ENCODE peak calls at places on chromosomes 12 and 14, in four cellular contexts. One of them, this sample, is unnamed.

GRCh38 chr12:78790148-78790547 is 74.4 kb upstream of the SYT1 start:
- DNase-seq in H9: no peak
- DNase-seq in IMR-90: no peak
- DNase-seq in H1: no peak
- DNase-seq in this sample: no peak

GRCh38 chr12:62313727-62314380 is 53.6 kb downstream of the USP15 start:
- DNase-seq in H1: no peak
- DNase-seq in H9: no peak
- DNase-seq in IMR-90: no peak
- DNase-seq in this sample: no peak

GRCh38 chr12:118980407-118981014 is 830 bp upstream of the SRRM4 start:
- DNase-seq in IMR-90: no peak
- DNase-seq in H9: peak; percentile 71
- DNase-seq in H1: peak; percentile 75
- DNase-seq in this sample: peak; percentile 48

GRCh38 chr12:6070472-6071257 is 53.8 kb downstream of the VWF start:
- DNase-seq in IMR-90: no peak
- DNase-seq in H1: no peak
- DNase-seq in H9: peak; percentile 71
- DNase-seq in this sample: no peak

GRCh38 chr14:90519262-90519920 is 122.6 kb downstream of the CALM1 start:
- DNase-seq in H9: peak; percentile 20
- DNase-seq in IMR-90: no peak
- DNase-seq in H1: no peak
- DNase-seq in this sample: no peak

GRCh38 chr14:59981564-59981963 is 61.6 kb downstream of the LRRC9 start:
- DNase-seq in IMR-90: no peak
- DNase-seq in H9: no peak
- DNase-seq in H1: no peak
- DNase-seq in this sample: no peak

GRCh38 chr12:118773956-118774723 is 207.2 kb upstream of the SRRM4 start:
- DNase-seq in H1: peak; percentile 85
- DNase-seq in H9: peak; percentile 99
- DNase-seq in IMR-90: no peak
- DNase-seq in this sample: peak; percentile 94

GRCh38 chr12:29818925-29819324 is 35.2 kb upstream of the TMTC1 start:
- DNase-seq in IMR-90: no peak
- DNase-seq in H1: no peak
- DNase-seq in H9: no peak
- DNase-seq in this sample: no peak

GRCh38 chr14:37078131-37078530 is 94.3 kb downstream of the SLC25A21 start:
- DNase-seq in IMR-90: no peak
- DNase-seq in H9: no peak
- DNase-seq in H1: no peak
- DNase-seq in this sample: no peak

GRCh38 chr12:111841750-111842555 is at the start of gene MAPKAPK5:
- DNase-seq in IMR-90: peak; percentile 95
- DNase-seq in H1: peak; percentile 98
- DNase-seq in H9: peak; percentile 95
- DNase-seq in this sample: peak; percentile 97

GRCh38 chr12:103182299-103182698 is 224.8 kb downstream of the ASCL1 start:
- DNase-seq in H1: no peak
- DNase-seq in H9: no peak
- DNase-seq in IMR-90: no peak
- DNase-seq in this sample: no peak

GRCh38 chr12:94553130-94553519 is 93.5 kb upstream of the CEP83 start:
- DNase-seq in H9: no peak
- DNase-seq in IMR-90: peak; percentile 43
- DNase-seq in H1: no peak
- DNase-seq in this sample: no peak

GRCh38 chr12:57620245-57620935 is 9.2 kb downstream of the ARHGEF25 start:
- DNase-seq in H1: peak; percentile 50
- DNase-seq in H9: no peak
- DNase-seq in IMR-90: no peak
- DNase-seq in this sample: no peak

GRCh38 chr14:74675219-74675618 is 37.7 kb downstream of the AREL1 start:
- DNase-seq in IMR-90: no peak
- DNase-seq in H9: no peak
- DNase-seq in H1: no peak
- DNase-seq in this sample: no peak

GRCh38 chr12:123004287-123004686 is 23.8 kb downstream of the ARL6IP4 start:
- DNase-seq in H9: no peak
- DNase-seq in IMR-90: no peak
- DNase-seq in H1: no peak
- DNase-seq in this sample: no peak

GRCh38 chr12:510071-510825 is 50.5 kb downstream of the B4GALNT3 start:
- DNase-seq in H9: peak; percentile 69
- DNase-seq in H1: peak; percentile 57
- DNase-seq in IMR-90: no peak
- DNase-seq in this sample: peak; percentile 65

GRCh38 chr12:4191149-4191548 is 82.4 kb upstream of the CCND2 start:
- DNase-seq in H1: no peak
- DNase-seq in IMR-90: no peak
- DNase-seq in H9: no peak
- DNase-seq in this sample: no peak

GRCh38 chr14:54683882-54684794 is 117.2 kb downstream of the SAMD4A start:
- DNase-seq in IMR-90: peak; percentile 80
- DNase-seq in H1: peak; percentile 76
- DNase-seq in H9: peak; percentile 79
- DNase-seq in this sample: no peak

GRCh38 chr14:78170203-78170602 is at the start of gene NRXN3:
- DNase-seq in H9: peak; percentile 87
- DNase-seq in H1: peak; percentile 65
- DNase-seq in IMR-90: no peak
- DNase-seq in this sample: peak; percentile 62

GRCh38 chr12:45309826-45310626 is 94.1 kb downstream of the ANO6 start:
- DNase-seq in H1: no peak
- DNase-seq in H9: no peak
- DNase-seq in IMR-90: peak; percentile 64
- DNase-seq in this sample: no peak

GRCh38 chr12:53056296-53056695 is 6.4 kb downstream of the TNS2 start:
- DNase-seq in IMR-90: no peak
- DNase-seq in H1: no peak
- DNase-seq in H9: no peak
- DNase-seq in this sample: no peak

GRCh38 chr14:56224691-56225681 is 106.8 kb downstream of the PELI2 start:
- DNase-seq in IMR-90: no peak
- DNase-seq in H1: no peak
- DNase-seq in H9: no peak
- DNase-seq in this sample: no peak

GRCh38 chr14:37903561-37904191 is 304.0 kb upstream of the SSTR1 start:
- DNase-seq in H9: no peak
- DNase-seq in H1: no peak
- DNase-seq in IMR-90: peak; percentile 59
- DNase-seq in this sample: peak; percentile 31

GRCh38 chr12:5440973-5441372 is 9.1 kb downstream of the NTF3 start:
- DNase-seq in IMR-90: peak; percentile 34
- DNase-seq in H9: no peak
- DNase-seq in H1: no peak
- DNase-seq in this sample: no peak

GRCh38 chr14:68147331-68147730 is 327.8 kb downstream of the RAD51B start:
- DNase-seq in H1: no peak
- DNase-seq in IMR-90: no peak
- DNase-seq in H9: no peak
- DNase-seq in this sample: no peak

GRCh38 chr14:86935241-86935640 is 1057.7 kb downstream of the GALC start:
- DNase-seq in H9: no peak
- DNase-seq in IMR-90: peak; percentile 61
- DNase-seq in H1: no peak
- DNase-seq in this sample: no peak

DNA sequence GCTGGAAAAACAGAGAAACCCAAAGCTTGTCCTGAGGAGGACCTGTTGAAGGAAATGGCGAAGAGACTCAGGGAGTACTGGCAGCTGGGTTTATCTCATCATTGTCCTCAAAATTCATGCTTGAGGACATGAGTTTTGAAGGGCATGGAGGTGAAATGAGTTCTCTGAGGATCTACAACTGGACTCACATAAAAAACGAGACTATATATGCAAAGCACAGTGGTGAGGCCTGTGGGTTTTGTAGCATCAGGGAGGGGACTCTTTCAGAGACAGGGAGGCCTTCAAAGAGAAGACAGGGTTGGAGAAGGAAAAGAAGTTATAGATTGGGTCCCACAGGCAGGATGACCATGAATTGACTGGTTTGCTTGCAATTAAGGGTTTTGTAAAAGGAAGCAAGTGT is 71.3 kb upstream of the SCN8A start:
- DNase-seq in IMR-90: no peak
- DNase-seq in H1: no peak
- DNase-seq in H9: no peak
- DNase-seq in this sample: no peak
- H4K91ac ChIP-seq in IMR-90: no peak overlapping the region
- H4K91ac ChIP-seq in H1: no peak overlapping the region
- H4K91ac ChIP-seq in H9: no peak overlapping the region
- H4K91ac ChIP-seq in this sample: no peak overlapping the region

GRCh38 chr14:50763386-50764007 is 67.5 kb downstream of the NIN start:
- DNase-seq in IMR-90: peak; percentile 74
- DNase-seq in H9: no peak
- DNase-seq in H1: no peak
- DNase-seq in this sample: no peak
- H2AFZ ChIP-seq in IMR-90: no peak overlapping the region
- H2AFZ ChIP-seq in H9: no peak overlapping the region
- H2AFZ ChIP-seq in H1: no peak overlapping the region
- H2AFZ ChIP-seq in this sample: no peak overlapping the region

DNA sequence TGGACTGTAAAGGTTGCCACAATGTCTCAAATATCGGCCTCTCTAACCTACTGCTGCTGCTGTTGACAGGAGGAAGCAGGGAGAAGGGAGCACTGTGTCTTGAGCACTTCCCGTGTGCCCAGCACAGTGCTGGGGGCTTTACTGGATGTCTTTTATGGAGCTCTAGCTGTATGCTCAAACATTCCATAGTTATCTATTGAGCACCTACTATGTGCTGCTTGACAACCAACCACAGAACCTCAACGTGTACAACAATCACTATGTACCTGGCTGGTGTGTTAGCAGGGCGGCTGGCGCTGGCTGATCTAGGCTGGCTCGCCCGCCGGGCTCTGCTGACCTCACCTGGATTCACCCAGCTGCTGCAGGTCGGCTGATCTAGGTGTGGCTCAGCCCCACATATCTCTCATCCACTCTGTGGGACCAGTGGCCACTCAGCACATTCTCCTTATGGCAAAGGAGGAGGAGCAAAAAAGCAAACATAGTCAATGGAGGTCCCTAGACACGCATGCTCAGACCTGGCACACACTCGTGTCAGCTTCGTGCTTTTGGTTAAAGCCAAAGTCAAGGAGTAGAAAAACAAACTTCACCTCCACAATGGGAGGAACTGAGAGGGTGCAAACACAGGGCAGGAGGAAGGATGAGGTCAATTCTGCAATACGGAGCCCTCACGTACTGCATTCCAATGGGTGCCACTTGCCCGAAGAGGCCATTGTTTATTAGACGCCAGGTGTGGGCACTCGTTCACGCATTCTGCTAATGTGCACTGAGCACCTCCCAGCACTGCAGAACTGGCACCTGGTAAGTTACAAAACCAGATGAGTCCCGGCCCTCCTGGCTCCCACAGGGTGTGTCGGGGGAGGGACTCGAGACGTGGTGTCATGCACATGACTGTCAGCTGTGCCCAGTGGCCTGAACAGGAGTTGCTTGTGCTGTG is 147.2 kb downstream of the SCARB1 start:
- DNase-seq in IMR-90: no peak
- DNase-seq in H1: no peak
- DNase-seq in H9: no peak
- DNase-seq in this sample: no peak
- H4K91ac ChIP-seq in IMR-90: no peak overlapping the region
- H4K91ac ChIP-seq in H1: no peak overlapping the region
- H4K91ac ChIP-seq in H9: no peak overlapping the region
- H4K91ac ChIP-seq in this sample: no peak overlapping the region

DNA sequence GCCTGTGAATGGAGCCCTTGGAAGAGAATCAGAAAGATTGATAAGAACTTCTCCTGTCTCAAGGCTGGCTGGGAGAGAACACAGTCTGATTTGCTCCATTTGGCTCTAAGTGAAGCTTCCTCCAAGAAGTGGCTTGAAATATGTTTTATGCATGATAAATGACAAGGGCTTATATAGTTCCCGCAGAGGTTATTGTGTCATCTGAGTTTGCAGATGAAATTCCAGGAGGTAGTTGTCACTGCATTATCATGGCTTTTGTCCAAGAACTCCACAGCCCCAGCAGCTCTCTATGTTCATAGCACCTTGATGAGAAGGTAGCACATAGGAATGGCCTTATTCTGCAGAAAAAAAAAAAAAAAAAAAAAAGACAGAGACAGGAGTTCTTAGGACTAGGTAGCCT is 108.5 kb downstream of the DACT1 start:
- DNase-seq in IMR-90: peak; percentile 92
- DNase-seq in H9: no peak
- DNase-seq in H1: no peak
- DNase-seq in this sample: no peak
- H2AFZ ChIP-seq in IMR-90: no peak overlapping the region
- H2AFZ ChIP-seq in H9: no peak overlapping the region
- H2AFZ ChIP-seq in H1: no peak overlapping the region
- H2AFZ ChIP-seq in this sample: no peak overlapping the region

DNA sequence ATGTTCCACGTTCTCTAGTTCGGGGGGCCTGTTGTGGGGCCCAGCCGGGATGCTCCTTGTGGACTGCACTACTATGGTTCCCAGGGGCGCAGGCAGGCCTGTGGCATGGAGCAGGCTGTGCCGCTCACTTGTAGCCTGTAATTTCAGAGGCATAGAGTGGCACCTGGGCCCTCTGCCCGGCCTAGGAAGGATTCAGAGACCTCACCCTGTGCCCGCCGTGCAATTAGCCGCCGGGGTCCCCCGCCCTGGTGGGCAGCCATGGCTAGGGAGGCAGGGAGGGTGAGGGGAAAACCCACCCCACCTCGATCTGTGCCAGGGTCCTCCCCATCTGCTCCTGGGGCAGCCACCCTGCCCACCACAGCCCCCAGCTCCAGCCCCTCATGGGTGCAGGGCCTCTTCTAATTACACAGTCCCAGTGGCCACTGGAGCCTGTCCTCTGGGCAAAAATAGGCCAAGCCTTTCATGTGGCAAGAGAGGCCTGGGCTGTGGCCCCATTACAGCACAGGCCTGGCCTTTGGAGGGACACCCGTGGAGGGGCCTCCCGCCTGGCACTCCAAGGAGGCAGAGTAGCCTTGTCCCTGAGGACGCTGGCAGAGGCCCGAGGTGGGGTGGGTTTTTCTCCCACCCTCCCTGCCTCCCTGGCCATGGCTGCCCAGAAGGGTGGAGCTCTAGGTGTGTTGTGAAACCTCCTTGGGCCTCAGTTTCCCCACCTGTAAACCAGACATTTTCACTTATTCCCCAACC is 5.2 kb upstream of the TMEM119 start:
- DNase-seq in IMR-90: no peak
- DNase-seq in H9: no peak
- DNase-seq in H1: no peak
- DNase-seq in this sample: no peak
- H4K91ac ChIP-seq in IMR-90: no peak overlapping the region
- H4K91ac ChIP-seq in H9: no peak overlapping the region
- H4K91ac ChIP-seq in H1: no peak overlapping the region
- H4K91ac ChIP-seq in this sample: no peak overlapping the region

DNA sequence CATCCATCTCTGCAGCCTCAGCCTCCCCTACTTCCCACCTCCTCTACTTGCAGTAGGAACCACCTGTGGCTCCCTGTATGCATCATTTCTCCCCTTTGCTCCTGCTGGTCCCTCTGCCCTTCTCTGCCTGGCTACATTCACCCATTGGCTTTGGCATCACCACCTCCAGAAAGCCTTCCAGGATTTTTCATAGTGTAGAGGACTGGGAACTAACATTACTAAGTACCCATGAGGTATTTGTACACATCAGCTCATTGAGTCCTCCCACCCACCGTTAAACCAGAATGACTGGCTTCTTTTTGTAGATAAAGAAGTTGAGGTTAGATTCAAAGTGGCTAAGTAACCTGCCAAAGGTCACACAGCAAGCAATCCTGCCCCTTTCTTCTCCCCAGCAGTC is 17.1 kb downstream of the SYNE3 start:
- DNase-seq in H9: no peak
- DNase-seq in IMR-90: no peak
- DNase-seq in H1: no peak
- DNase-seq in this sample: no peak
- H2AFZ ChIP-seq in H9: no peak overlapping the region
- H2AFZ ChIP-seq in IMR-90: peak overlapping the region; percentile 35
- H2AFZ ChIP-seq in H1: no peak overlapping the region
- H2AFZ ChIP-seq in this sample: no peak overlapping the region